ENCODE peak calls at places on chromosomes 5 and 9, in seven cellular contexts. L is central memory CD4-positive, alpha-beta T cell; A is activated T-helper 1 cell treated with anti-CD3 and anti-CD28 coated beads, Interleukin-2, amount 50 U/mL, for 16 hours; Q is BJ; Y is PC-3; P is T-helper 2 cell; J is OCI-M1. H is an unnamed sample.

GRCh38 chr5:179407191-179408175 is 62.2 kb upstream of the ADAMTS2 start:
- DNase-seq in A (no peak), L (no peak), J (no peak), P (no peak), Q (no peak), Y (no peak), H (no peak)

GRCh38 chr5:154238776-154239481 is 48.4 kb downstream of the GALNT10 start:
- DNase-seq in L (no peak), Q (no peak), P (no peak), J (peak; percentile 22), A (no peak), Y (no peak), H (no peak)

GRCh38 chr9:70988551-70988950 is 132.9 kb downstream of the TRPM3 start:
- DNase-seq in P (no peak), Y (no peak), Q (peak; percentile 31), J (no peak), A (no peak), L (no peak), H (no peak)

GRCh38 chr9:137221477-137222111 is 446 bp downstream of the RNF208 start:
- DNase-seq in A (no peak), Q (no peak), J (no peak), P (no peak), L (no peak), Y (no peak), H (no peak)

GRCh38 chr5:87095787-87096186 is 171.9 kb upstream of the RASA1 start:
- DNase-seq in Y (no peak), P (no peak), L (no peak), A (no peak), Q (no peak), J (no peak), H (no peak)

GRCh38 chr5:171867786-171868185 is 82.2 kb downstream of the SMIM23 start:
- DNase-seq in Q (no peak), J (no peak), A (no peak), Y (no peak), P (no peak), L (no peak), H (no peak)

GRCh38 chr5:181037365-181037861 is 2.7 kb upstream of the BTNL9 start:
- DNase-seq in Y (no peak), L (no peak), A (no peak), Q (no peak), P (no peak), J (no peak), H (peak; percentile 9)

GRCh38 chr5:1919750-1920149 is 37.0 kb upstream of the IRX4 start:
- DNase-seq in Q (no peak), A (no peak), P (no peak), J (no peak), Y (no peak), L (no peak), H (no peak)

GRCh38 chr9:38032266-38032830 is 36.7 kb downstream of the SHB start:
- DNase-seq in A (no peak), Q (no peak), P (no peak), L (no peak), Y (peak; percentile 79), J (no peak), H (no peak)

GRCh38 chr5:123180178-123180577 is 91.1 kb downstream of the PRDM6 start:
- DNase-seq in Q (no peak), Y (no peak), J (no peak), P (no peak), A (no peak), L (no peak), H (no peak)

GRCh38 chr5:1570975-1571374 is 47.2 kb upstream of the LPCAT1 start:
- DNase-seq in J (no peak), Y (peak; percentile 22), L (no peak), P (no peak), Q (no peak), A (no peak), H (no peak)

GRCh38 chr9:108580021-108580439 is 275.8 kb downstream of the ACTL7B start:
- DNase-seq in J (no peak), Y (peak; percentile 89), P (no peak), L (no peak), A (no peak), Q (no peak), H (no peak)

GRCh38 chr5:32076699-32077695 is 97.1 kb downstream of the GOLPH3 start:
- DNase-seq in A (no peak), P (no peak), Y (peak; percentile 80), L (peak; percentile 17), J (peak; percentile 78), Q (no peak), H (peak; percentile 54)

GRCh38 chr5:174752121-174752520 is 27.7 kb downstream of the MSX2 start:
- DNase-seq in Y (no peak), L (no peak), P (no peak), Q (no peak), J (no peak), A (no peak), H (no peak)

GRCh38 chr9:129701054-129701453 is 35.6 kb downstream of the PRRX2 start:
- DNase-seq in Y (no peak), J (no peak), A (no peak), L (no peak), P (no peak), Q (no peak), H (no peak)

GRCh38 chr5:5156461-5157082 is 16.4 kb downstream of the ADAMTS16 start:
- DNase-seq in Q (no peak), Y (no peak), A (no peak), J (no peak), P (no peak), L (no peak), H (no peak)

GRCh38 chr9:108476574-108476973 is 379.2 kb downstream of the ACTL7B start:
- DNase-seq in L (no peak), P (no peak), J (no peak), Y (peak; percentile 65), A (no peak), Q (no peak), H (no peak)

GRCh38 chr5:15463231-15463630 is 36.7 kb upstream of the FBXL7 start:
- DNase-seq in A (no peak), Q (no peak), Y (no peak), L (no peak), J (peak; percentile 13), P (no peak), H (no peak)

GRCh38 chr9:129501771-129502324 is 119.1 kb downstream of the C9orf50 start:
- DNase-seq in Q (no peak), A (no peak), J (no peak), P (no peak), L (no peak), Y (no peak), H (no peak)

GRCh38 chr9:81499021-81499454 is 190.3 kb downstream of the TLE1 start:
- DNase-seq in Q (peak; percentile 75), A (no peak), P (no peak), L (no peak), Y (peak; percentile 53), J (no peak), H (no peak)

GRCh38 chr5:172078726-172079345 is 72.4 kb upstream of the FBXW11 start:
- DNase-seq in J (peak; percentile 91), Q (no peak), Y (no peak), A (no peak), P (no peak), L (no peak), H (no peak)

GRCh38 chr5:146173597-146173996 is 8.9 kb downstream of the LARS1 start:
- DNase-seq in A (no peak), J (no peak), P (no peak), Q (no peak), Y (no peak), L (no peak), H (no peak)

GRCh38 chr9:134056483-134057310 is 11.1 kb downstream of the BRD3 start:
- DNase-seq in A (no peak), P (no peak), L (no peak), J (no peak), Q (no peak), Y (no peak), H (no peak)

GRCh38 chr5:146813346-146813745 is 65.2 kb downstream of the PPP2R2B start:
- DNase-seq in Q (no peak), A (no peak), Y (no peak), P (no peak), L (no peak), J (no peak), H (no peak)

GRCh38 chr5:60287174-60287771 is 393.7 kb upstream of the PDE4D start:
- DNase-seq in A (no peak), Y (peak; percentile 65), L (no peak), J (peak; percentile 92), Q (no peak), P (no peak), H (peak; percentile 79)

GRCh38 chr5:154472871-154473580 is 5.0 kb downstream of the HAND1 start:
- DNase-seq in J (no peak), P (no peak), L (no peak), Y (no peak), A (no peak), Q (no peak), H (no peak)

H was measured in erythroblast.